ENCODE peak calls at places on chromosomes 2 and 18, in eight cellular contexts. W is neural progenitor cell, X is breast epithelium, D is heart left ventricle, R is GM23338, O is right cardiac atrium, K is caudate nucleus, I is fibroblast of lung. F is an unnamed sample.

GRCh38 chr2:44578401-44579135 is 216.8 kb downstream of the CAMKMT start:
- DNase-seq in D (no peak), K (no peak), I (peak), X (no peak), W (no peak), R (no peak), O (no peak), F (no peak)

GRCh38 chr2:19358242-19359020 is at the start of gene OSR1:
- DNase-seq in I (peak), O (peak), R (peak), W (peak), D (peak), K (no peak), X (no peak), F (no peak)

GRCh38 chr2:122884889-122885288 is 1129.4 kb downstream of the TSN start:
- DNase-seq in I (no peak), O (no peak), D (no peak), X (no peak), W (no peak), K (no peak), R (no peak), F (no peak)

GRCh38 chr2:7748717-7749415 is 831.7 kb downstream of the RNF144A start:
- DNase-seq in R (no peak), K (no peak), O (peak), D (no peak), W (no peak), I (peak), X (peak), F (no peak)

GRCh38 chr2:183243760-183244159 is 119.5 kb downstream of the NUP35 start:
- DNase-seq in K (no peak), I (no peak), W (no peak), X (no peak), R (no peak), D (no peak), O (no peak), F (no peak)

GRCh38 chr2:3516831-3517230 is 2.5 kb downstream of the ADI1 start:
- DNase-seq in O (no peak), W (no peak), D (no peak), R (no peak), X (no peak), K (no peak), I (no peak), F (no peak)

GRCh38 chr2:109646961-109647360 is 32.8 kb downstream of the SOWAHC start:
- DNase-seq in K (no peak), W (no peak), R (no peak), O (no peak), I (no peak), D (no peak), X (no peak), F (no peak)

GRCh38 chr18:50193796-50194622 is 938 bp downstream of the MYO5B start:
- DNase-seq in D (no peak), R (peak), K (no peak), O (no peak), I (no peak), W (peak), X (peak), F (no peak)

GRCh38 chr2:111050701-111051376 is 69.9 kb upstream of the BCL2L11 start:
- DNase-seq in K (no peak), I (no peak), X (no peak), D (no peak), W (no peak), R (no peak), O (no peak), F (no peak)

GRCh38 chr2:211070547-211070946 is 514.1 kb downstream of the CPS1 start:
- DNase-seq in R (no peak), X (no peak), K (no peak), D (no peak), I (no peak), W (no peak), O (no peak), F (no peak)

GRCh38 chr2:95018861-95019550 is 6.5 kb upstream of the MAL start:
- DNase-seq in W (no peak), X (no peak), D (no peak), K (no peak), O (no peak), R (peak), I (no peak), F (no peak)

GRCh38 chr2:110105608-110106467 is 9.8 kb downstream of the MALL start:
- DNase-seq in W (no peak), X (no peak), I (peak), K (peak), R (no peak), D (no peak), O (no peak), F (no peak)

GRCh38 chr2:70671059-70671685 is 96.8 kb downstream of the ADD2 start:
- DNase-seq in D (no peak), W (no peak), X (no peak), R (no peak), O (no peak), K (no peak), I (peak), F (no peak)

GRCh38 chr18:26865557-26865956 is at the start of gene AQP4:
- DNase-seq in I (peak), W (peak), R (peak), O (peak), K (no peak), X (no peak), D (peak), F (no peak)

GRCh38 chr2:231689509-231689893 is 18.8 kb upstream of the PTMA start:
- DNase-seq in X (no peak), I (no peak), K (no peak), W (no peak), O (no peak), R (no peak), D (no peak), F (no peak)

GRCh38 chr2:113010088-113010487 is 4.8 kb downstream of the IL36A start:
- DNase-seq in D (no peak), I (peak), W (no peak), X (no peak), K (no peak), R (no peak), O (no peak), F (no peak)

GRCh38 chr18:59871711-59872362 is 28.0 kb upstream of the PMAIP1 start:
- DNase-seq in I (no peak), X (no peak), W (no peak), O (no peak), K (no peak), R (peak), D (no peak), F (no peak)

GRCh38 chr2:85744771-85745601 is 8.8 kb upstream of the ATOH8 start:
- DNase-seq in K (peak), D (no peak), I (peak), W (peak), X (no peak), R (no peak), O (peak), F (no peak)

GRCh38 chr2:127397568-127398238 is 9.9 kb upstream of the MAP3K2 start:
- DNase-seq in O (no peak), X (no peak), K (no peak), D (no peak), R (no peak), I (no peak), W (no peak), F (no peak)
- H3K27ac ChIP-seq in O (no peak), X (peak), K (no peak), D (no peak), R (no peak), I (no peak), W (no peak), F (no peak)

GRCh38 chr2:62466501-62466854 is 39.5 kb downstream of the TMEM17 start:
- DNase-seq in K (no peak), W (no peak), O (no peak), R (no peak), D (no peak), X (no peak), I (no peak), F (no peak)
- H3K27ac ChIP-seq in K (no peak), W (no peak), O (no peak), R (peak), D (no peak), X (peak), I (no peak), F (no peak)

GRCh38 chr2:219490186-219490585 is 8.5 kb upstream of the GMPPA start:
- DNase-seq in W (no peak), K (no peak), X (no peak), O (no peak), I (no peak), D (no peak), R (peak), F (no peak)

GRCh38 chr2:219491278-219491967 is 7.3 kb upstream of the GMPPA start:
- DNase-seq in O (peak), I (no peak), W (no peak), X (no peak), K (no peak), D (peak), R (no peak), F (no peak)

GRCh38 chr2:219490600-219491130 is 8.0 kb upstream of the GMPPA start:
- DNase-seq in R (no peak), X (no peak), K (no peak), O (peak), D (no peak), I (no peak), W (no peak), F (no peak)

GRCh38 chr2:219493086-219493485 is 5.6 kb upstream of the GMPPA start:
- DNase-seq in K (no peak), X (no peak), R (no peak), D (no peak), O (peak), I (no peak), W (no peak), F (no peak)

DNA sequence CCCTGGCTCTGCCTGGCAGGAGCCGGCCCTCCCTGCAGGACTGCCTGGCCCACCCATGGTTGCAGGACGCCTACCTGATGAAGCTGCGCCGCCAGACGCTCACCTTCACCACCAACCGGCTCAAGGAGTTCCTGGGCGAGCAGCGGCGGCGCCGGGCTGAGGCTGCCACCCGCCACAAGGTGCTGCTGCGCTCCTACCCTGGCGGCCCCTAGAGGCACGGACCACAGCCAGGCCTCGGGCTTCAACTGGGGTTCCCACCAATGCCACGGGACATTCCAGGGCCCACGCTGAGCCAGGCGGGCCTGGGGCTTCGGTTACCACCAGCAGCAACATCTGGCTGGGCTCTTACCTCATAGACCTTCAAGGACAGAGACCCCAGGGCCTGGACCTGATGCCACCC is 6.1 kb upstream of the GMPPA start:
- DNase-seq in R (peak), K (no peak), O (peak), X (no peak), D (no peak), I (no peak), W (peak), F (no peak)
- H3K27ac ChIP-seq in R (no peak), K (no peak), O (no peak), X (no peak), D (no peak), I (no peak), W (no peak), F (no peak)

DNA sequence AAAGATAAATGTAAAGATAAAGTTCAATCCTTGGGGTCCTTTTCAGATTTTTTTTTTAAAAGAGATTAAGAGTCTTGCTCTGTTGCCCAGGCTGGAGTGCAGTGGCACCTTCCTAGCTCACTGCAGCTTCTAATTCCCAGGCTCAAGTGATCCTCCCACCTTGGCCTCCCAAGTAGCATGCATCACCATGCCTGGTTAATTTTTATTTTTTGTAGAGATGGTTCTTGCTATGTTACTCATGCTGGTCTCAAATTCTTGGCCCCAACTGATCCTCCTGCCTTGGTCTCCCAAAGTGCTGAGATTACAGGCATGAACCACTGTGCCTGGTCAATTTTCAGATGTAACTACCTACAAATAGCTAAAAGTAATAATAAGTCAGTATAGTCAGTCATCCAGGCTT is 21.1 kb downstream of the NFE2L2 start:
- DNase-seq in D (no peak), R (no peak), I (no peak), W (no peak), K (no peak), O (no peak), X (no peak), F (no peak)
- H3K27ac ChIP-seq in D (peak), R (no peak), I (peak), W (no peak), K (no peak), O (peak), X (peak), F (peak)

DNA sequence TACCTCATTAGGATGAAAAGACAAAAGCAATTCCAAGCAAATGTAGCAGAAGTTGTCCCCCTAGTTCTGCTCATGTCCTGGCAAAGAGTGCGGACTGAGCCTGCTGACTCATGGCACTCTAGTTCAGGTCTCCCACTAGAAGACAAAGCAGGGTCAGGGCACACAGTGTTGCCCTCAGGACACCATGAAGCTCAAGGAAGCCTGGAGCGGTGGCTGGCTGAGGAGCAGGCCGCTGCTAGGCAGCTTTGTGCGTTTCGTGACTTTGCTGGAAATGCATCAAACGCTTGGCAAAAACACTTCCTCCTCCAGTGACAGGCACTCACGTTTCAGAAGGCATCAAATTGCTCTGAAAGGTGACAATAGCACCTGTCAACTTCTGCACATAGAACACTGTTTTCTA is 49.6 kb downstream of the RHOB start:
- DNase-seq in X (no peak), O (no peak), W (no peak), I (peak), R (no peak), D (no peak), K (no peak), F (no peak)
- H3K27ac ChIP-seq in X (peak), O (no peak), W (no peak), I (no peak), R (no peak), D (no peak), K (no peak), F (no peak)

F was measured in effector memory CD4-positive, alpha-beta T cell.